ENCODE peak calls at places on chromosomes 5 and 9, in four cellular contexts. K, N, P and B are unnamed samples. For H3K9me3, the result is how much of the 10 kb centered on the place peaks cover.

GRCh38 chr9:95963659-95964058 is 88.2 kb downstream of the ERCC6L2 start:
- DNase-seq in N (no peak), K (no peak), P (no peak), B (no peak)

GRCh38 chr9:22008662-22009562 is at the start of gene CDKN2B:
- DNase-seq in P (peak), K (peak), N (peak), B (peak)

GRCh38 chr9:84819446-84819845 is 149.9 kb downstream of the NTRK2 start:
- DNase-seq in N (no peak), K (no peak), P (no peak), B (no peak)

GRCh38 chr9:136338511-136338910 is 11.2 kb downstream of the GPSM1 start:
- DNase-seq in N (no peak), K (no peak), P (no peak), B (no peak)

GRCh38 chr9:137398561-137399468 is 24.1 kb downstream of the EXD3 start:
- DNase-seq in N (no peak), K (no peak), P (no peak), B (no peak)

GRCh38 chr5:127009784-127010183 is 20.6 kb downstream of the MARCHF3 start:
- DNase-seq in K (no peak), P (no peak), N (no peak), B (no peak)

GRCh38 chr9:136295537-136296433 is 8.1 kb downstream of the CCDC187 start:
- DNase-seq in P (no peak), K (no peak), N (no peak), B (no peak)

GRCh38 chr9:21078702-21079101 is 960 bp upstream of the IFNB1 start:
- DNase-seq in K (no peak), P (no peak), N (no peak), B (no peak)

GRCh38 chr9:133844431-133844830 is 106.3 kb upstream of the SARDH start:
- DNase-seq in N (no peak), K (no peak), P (no peak), B (no peak)

GRCh38 chr5:167352801-167353200 is 938.6 kb upstream of the WWC1 start:
- DNase-seq in N (no peak), P (no peak), K (no peak), B (no peak)

GRCh38 chr9:17682684-17683083 is 103.8 kb downstream of the SH3GL2 start:
- DNase-seq in N (no peak), K (no peak), P (no peak), B (no peak)

GRCh38 chr9:9752722-9753121 is 860.1 kb downstream of the PTPRD start:
- DNase-seq in K (peak), N (no peak), P (no peak), B (no peak)

GRCh38 chr5:67516959-67517358 is 320.4 kb upstream of the CD180 start:
- DNase-seq in K (no peak), P (no peak), N (no peak), B (no peak)

GRCh38 chr9:114097613-114098020 is 1.5 kb downstream of the KIF12 start:
- DNase-seq in P (no peak), N (no peak), K (no peak), B (no peak)

GRCh38 chr5:98414938-98415337 is 358.5 kb upstream of the RGMB start:
- DNase-seq in K (no peak), P (no peak), N (no peak), B (no peak)

GRCh38 chr5:62386824-62387223 is 16.9 kb downstream of the DIMT1 start:
- DNase-seq in N (no peak), K (no peak), P (no peak), B (no peak)

GRCh38 chr5:173477320-173478055 is 139.0 kb downstream of the BOD1 start:
- DNase-seq in N (peak), K (no peak), P (no peak), B (no peak)

DNA sequence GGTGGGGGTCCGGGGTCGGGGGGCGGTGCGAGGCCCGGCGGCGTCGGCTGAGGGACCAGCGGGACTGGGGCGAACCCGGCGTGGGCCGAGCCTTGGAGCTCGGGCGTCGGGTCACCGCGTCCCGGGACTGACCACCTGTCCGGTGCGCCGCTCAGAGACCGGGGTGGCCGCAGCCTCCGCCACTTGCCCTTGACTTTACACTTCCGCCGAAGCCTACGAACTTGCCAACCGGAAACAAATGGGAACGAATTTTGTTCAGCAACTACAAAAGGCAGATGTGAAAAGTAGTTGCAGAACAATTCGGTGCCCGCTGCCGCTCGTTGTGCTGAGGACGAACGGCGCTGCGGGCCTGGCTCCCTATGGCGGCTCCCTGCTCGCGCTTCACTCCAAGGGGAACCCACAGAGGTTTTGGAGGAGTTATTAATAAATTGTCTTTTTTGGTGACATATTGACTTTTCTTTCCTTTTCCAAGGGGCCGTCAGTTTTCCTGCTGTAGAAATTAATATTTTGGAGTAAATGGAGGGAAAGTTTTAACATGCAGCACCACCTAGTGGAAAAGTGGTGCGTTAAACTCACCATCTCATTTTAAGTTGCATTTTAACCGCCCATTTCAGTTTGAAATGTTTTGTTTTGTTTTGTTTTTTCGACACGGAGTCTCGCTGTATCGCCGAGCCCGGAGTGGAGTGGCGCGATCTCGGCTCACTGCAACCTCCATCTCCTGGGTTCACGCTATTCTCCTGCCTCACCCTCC is 490 bp downstream of the PCBD2 start:
- DNase-seq in P (peak), N (peak), K (peak), B (peak)
- TF ChIP-seq POLR2A in P (peak), N (no peak), K (no peak), B (no peak)

DNA sequence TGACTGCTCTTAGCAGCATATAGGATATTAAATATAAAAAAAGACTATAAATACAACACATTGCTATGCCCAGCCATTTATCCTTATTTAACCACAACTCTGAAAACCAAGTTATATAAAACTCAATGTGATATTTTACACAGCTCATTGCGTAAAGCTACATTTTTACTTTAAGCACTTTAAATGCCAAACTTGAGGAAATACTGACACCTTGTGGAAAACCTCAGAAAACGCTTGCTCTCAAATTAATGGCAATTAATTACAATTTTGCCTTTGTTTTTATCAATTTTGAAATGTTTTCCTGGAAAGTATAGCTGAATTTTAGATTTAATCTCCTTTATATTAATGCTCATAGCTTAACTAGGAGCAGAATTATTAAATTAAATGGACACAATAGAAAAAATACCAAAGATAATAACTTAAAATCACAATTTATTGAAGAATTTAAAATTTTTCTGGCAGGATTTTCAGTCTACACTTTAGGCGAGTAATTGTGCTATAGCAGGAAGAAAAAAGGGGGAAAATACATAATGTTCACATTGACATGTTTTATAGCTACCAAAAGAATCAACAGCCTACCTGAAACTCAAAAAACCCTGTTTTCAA is 25.2 kb upstream of the PLAC8L1 start:
- DNase-seq in P (no peak), N (no peak), K (no peak), B (no peak)
- H3K9me3 ChIP-seq in P (under half), N (under half), K (under half), B (under half)

DNA sequence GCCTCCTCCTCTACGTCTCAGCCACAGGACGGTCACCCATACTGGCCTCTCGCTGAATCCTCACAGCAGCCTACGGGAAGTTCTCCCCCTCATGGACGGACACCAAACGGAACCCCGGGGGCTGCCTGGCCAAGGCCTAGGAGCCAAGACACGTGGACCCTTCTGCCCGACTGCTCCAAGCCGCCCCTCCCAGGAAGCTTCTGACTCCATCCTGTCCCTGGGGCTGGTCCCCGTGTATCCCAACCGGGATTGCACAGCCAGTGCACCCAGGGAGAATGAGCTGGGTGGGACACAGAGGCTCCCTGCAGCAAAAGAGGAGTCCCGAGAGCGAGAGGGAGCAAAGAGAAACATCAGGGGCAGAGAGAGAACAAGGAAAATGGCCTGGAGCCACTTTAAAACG is 3.2 kb downstream of the FAM78A start:
- DNase-seq in K (no peak), P (no peak), N (no peak), B (no peak)
- H3K27ac ChIP-seq in K (peak), P (no peak), N (no peak), B (peak)

GRCh38 chr9:35909274-35909673 is at the start of gene SPAAR:
- DNase-seq in K (no peak), N (no peak), P (no peak), B (no peak)
- TF ChIP-seq POLR2A in K (no peak), N (no peak), P (no peak), B (no peak)

GRCh38 chr9:38309324-38310195 is 82.9 kb upstream of the ALDH1B1 start:
- DNase-seq in K (no peak), P (no peak), N (no peak), B (no peak)

GRCh38 chr9:38305616-38306015 is 86.9 kb upstream of the ALDH1B1 start:
- DNase-seq in P (no peak), N (no peak), K (no peak), B (no peak)

GRCh38 chr9:38308136-38308535 is 84.4 kb upstream of the ALDH1B1 start:
- DNase-seq in K (no peak), N (no peak), P (no peak), B (no peak)

GRCh38 chr9:38311382-38312270 is 80.9 kb upstream of the ALDH1B1 start:
- DNase-seq in N (no peak), K (no peak), P (no peak), B (no peak)

GRCh38 chr9:38306899-38307298 is 85.6 kb upstream of the ALDH1B1 start:
- DNase-seq in P (no peak), N (no peak), K (no peak), B (no peak)
- H3K9me3 ChIP-seq in P (under half), N (under half), K (under half), B (under half)

DNA sequence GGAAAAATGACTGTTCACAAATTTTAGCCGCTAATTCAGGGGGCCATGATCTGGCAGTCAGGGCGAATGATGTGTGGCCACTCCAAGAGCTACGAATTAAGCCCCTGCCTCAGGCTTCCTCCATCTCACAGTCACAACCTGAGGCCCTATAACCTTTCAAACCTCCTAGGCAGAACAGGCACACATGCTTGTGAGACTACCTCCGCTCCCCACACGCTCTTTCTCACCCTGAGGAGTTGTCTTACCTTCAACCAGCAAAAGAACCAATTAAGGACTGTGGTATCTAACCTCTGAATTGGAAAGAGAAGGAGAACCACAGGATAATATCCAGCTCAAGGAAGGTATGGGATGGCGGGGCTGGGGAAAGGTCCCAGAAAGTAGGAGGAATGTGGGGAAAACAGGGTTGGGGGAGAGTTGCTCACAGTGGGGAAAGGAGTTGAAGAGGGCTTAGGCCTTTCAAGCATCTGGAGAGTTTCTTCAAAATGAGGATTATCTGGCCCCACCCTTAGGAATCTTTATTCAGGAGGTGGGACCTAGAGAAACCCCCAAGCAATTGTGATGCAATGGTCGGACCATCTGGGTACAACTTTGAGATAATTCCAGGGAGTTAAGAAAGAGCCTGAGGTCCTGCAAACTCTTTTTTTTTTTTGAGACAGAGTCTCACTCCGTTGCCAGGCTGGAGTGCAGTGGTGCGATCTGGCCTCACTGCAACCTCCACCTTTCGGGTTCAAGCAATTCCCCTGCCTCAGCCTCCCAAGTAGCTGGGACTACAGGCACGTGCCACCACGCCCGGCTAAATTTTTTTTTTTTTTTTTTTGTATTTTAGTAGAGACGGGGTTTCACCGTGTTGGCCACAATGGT is 5.5 kb downstream of the PCDH1 start:
- DNase-seq in N (no peak), P (no peak), K (no peak), B (peak)
- H3K27ac ChIP-seq in N (no peak), P (no peak), K (peak), B (no peak)

GRCh38 chr5:138468966-138469539 is 3.8 kb downstream of the EGR1 start:
- DNase-seq in N (no peak), P (peak), K (no peak), B (no peak)
- TF ChIP-seq POLR2A in N (no peak), P (no peak), K (no peak), B (no peak)

GRCh38 chr9:32807217-32807616 is 23.9 kb downstream of the TMEM215 start:
- DNase-seq in N (no peak), P (no peak), K (no peak), B (no peak)
- H3K9me3 ChIP-seq in N (under half), P (under half), K (under half), B (under half)